ENCODE peak calls at places on chromosomes 3 and 15, in seven cellular contexts. C, D, B, A, G, H and M are unnamed samples.

GRCh38 chr3:42077785-42078184 is 13.4 kb upstream of the TRAK1 start:
- DNase-seq in C (no peak), D (no peak), B (no peak), A (no peak), G (no peak), H (no peak), M (no peak)

GRCh38 chr3:186946756-186947375 is 16.5 kb downstream of the ST6GAL1 start:
- DNase-seq in C (no peak), D (no peak), B (no peak), A (no peak), G (no peak), H (no peak), M (no peak)

GRCh38 chr3:125121246-125122010 is 65.6 kb upstream of the HEG1 start:
- DNase-seq in C (no peak), D (no peak), B (no peak), A (no peak), G (no peak), H (no peak), M (no peak)

GRCh38 chr3:70224337-70224736 is 88.1 kb downstream of the MDFIC2 start:
- DNase-seq in C (no peak), D (no peak), B (no peak), A (no peak), G (no peak), H (no peak), M (no peak)

GRCh38 chr15:33309602-33310276 is 1.0 kb upstream of the RYR3 start:
- DNase-seq in C (no peak), D (no peak), B (peak; percentile 11), A (peak; percentile 25), G (no peak), H (no peak), M (no peak)

GRCh38 chr15:87739866-87740265 is 516.7 kb downstream of the NTRK3 start:
- DNase-seq in C (no peak), D (no peak), B (no peak), A (no peak), G (no peak), H (no peak), M (no peak)

GRCh38 chr3:8996681-8997121 is 33.4 kb upstream of the RAD18 start:
- DNase-seq in C (no peak), D (no peak), B (no peak), A (no peak), G (no peak), H (no peak), M (peak; percentile 29)

GRCh38 chr3:161977063-161977462 is 480.5 kb downstream of the OTOL1 start:
- DNase-seq in C (no peak), D (no peak), B (peak; percentile 41), A (peak; percentile 50), G (no peak), H (no peak), M (no peak)

GRCh38 chr3:177676947-177677587 is 479.8 kb upstream of the TBL1XR1 start:
- DNase-seq in C (no peak), D (no peak), B (no peak), A (peak; percentile 93), G (no peak), H (no peak), M (no peak)

GRCh38 chr3:151918253-151919029 is 45.0 kb downstream of the SUCNR1 start:
- DNase-seq in C (no peak), D (no peak), B (peak; percentile 79), A (peak; percentile 45), G (no peak), H (no peak), M (no peak)

GRCh38 chr3:123750659-123751420 is 133.3 kb downstream of the MYLK start:
- DNase-seq in C (no peak), D (no peak), B (peak; percentile 95), A (peak; percentile 92), G (no peak), H (peak; percentile 52), M (no peak)

GRCh38 chr3:193662757-193663322 is 69.8 kb downstream of the OPA1 start:
- DNase-seq in C (no peak), D (no peak), B (no peak), A (no peak), G (no peak), H (no peak), M (no peak)

GRCh38 chr3:123321806-123322205 is 120.1 kb downstream of the SEC22A start:
- DNase-seq in C (no peak), D (no peak), B (no peak), A (no peak), G (no peak), H (no peak), M (no peak)

GRCh38 chr3:129603561-129603942 is 2.9 kb downstream of the PLXND1 start:
- DNase-seq in C (no peak), D (no peak), B (no peak), A (no peak), G (no peak), H (no peak), M (no peak)

GRCh38 chr3:58198362-58198761 is 12.4 kb downstream of the DNASE1L3 start:
- DNase-seq in C (no peak), D (no peak), B (peak; percentile 50), A (no peak), G (no peak), H (no peak), M (no peak)